ENCODE peak calls at places on chromosomes 3 and 15, in five cellular contexts. One of them, this sample, is unnamed.

GRCh38 chr3:114307841-114308228 is 14.0 kb downstream of the TIGIT start:
- DNase-seq in RWPE2: no peak
- DNase-seq in A549: no peak
- DNase-seq in heart right ventricle: no peak
- DNase-seq in fibroblast of lung: no peak
- DNase-seq in this sample: no peak

GRCh38 chr3:186609247-186609868 is 3.5 kb upstream of the AHSG start:
- DNase-seq in RWPE2: no peak
- DNase-seq in A549: peak; percentile 41
- DNase-seq in fibroblast of lung: no peak
- DNase-seq in heart right ventricle: no peak
- DNase-seq in this sample: no peak

GRCh38 chr3:134378818-134379217 is 4.6 kb upstream of the AMOTL2 start:
- DNase-seq in A549: no peak
- DNase-seq in heart right ventricle: no peak
- DNase-seq in RWPE2: no peak
- DNase-seq in fibroblast of lung: no peak
- DNase-seq in this sample: no peak

GRCh38 chr3:84042717-84043116 is 916.1 kb upstream of the CADM2 start:
- DNase-seq in heart right ventricle: no peak
- DNase-seq in RWPE2: no peak
- DNase-seq in fibroblast of lung: no peak
- DNase-seq in A549: no peak
- DNase-seq in this sample: no peak

GRCh38 chr3:142098974-142099373 is 50.4 kb downstream of the TFDP2 start:
- DNase-seq in RWPE2: no peak
- DNase-seq in A549: no peak
- DNase-seq in heart right ventricle: no peak
- DNase-seq in fibroblast of lung: no peak
- DNase-seq in this sample: no peak

GRCh38 chr3:17213102-17213501 is 328.3 kb downstream of the PLCL2 start:
- DNase-seq in RWPE2: no peak
- DNase-seq in fibroblast of lung: peak; percentile 16
- DNase-seq in A549: no peak
- DNase-seq in heart right ventricle: no peak
- DNase-seq in this sample: no peak

GRCh38 chr15:89101302-89102191 is 13.3 kb downstream of the ABHD2 start:
- DNase-seq in A549: peak; percentile 98
- DNase-seq in heart right ventricle: peak; percentile 82
- DNase-seq in RWPE2: peak; percentile 96
- DNase-seq in fibroblast of lung: peak; percentile 100
- DNase-seq in this sample: no peak

GRCh38 chr3:128098234-128098633 is 25.4 kb downstream of the RUVBL1 start:
- DNase-seq in heart right ventricle: no peak
- DNase-seq in A549: no peak
- DNase-seq in RWPE2: no peak
- DNase-seq in fibroblast of lung: no peak
- DNase-seq in this sample: no peak

GRCh38 chr3:107412376-107412775 is 35.1 kb downstream of the CCDC54 start:
- DNase-seq in RWPE2: no peak
- DNase-seq in A549: no peak
- DNase-seq in fibroblast of lung: peak; percentile 46
- DNase-seq in heart right ventricle: no peak
- DNase-seq in this sample: no peak
- H3K27ac ChIP-seq in RWPE2: no peak overlapping the region
- H3K27ac ChIP-seq in A549: no peak overlapping the region
- H3K27ac ChIP-seq in fibroblast of lung: no peak overlapping the region
- H3K27ac ChIP-seq in heart right ventricle: no peak overlapping the region
- H3K27ac ChIP-seq in this sample: no peak overlapping the region

GRCh38 chr3:4897765-4898453 is 81.3 kb upstream of the BHLHE40 start:
- DNase-seq in heart right ventricle: no peak
- DNase-seq in RWPE2: no peak
- DNase-seq in fibroblast of lung: peak; percentile 54
- DNase-seq in A549: no peak
- DNase-seq in this sample: no peak
- H3K27ac ChIP-seq in heart right ventricle: no peak overlapping the region
- H3K27ac ChIP-seq in RWPE2: no peak overlapping the region
- H3K27ac ChIP-seq in fibroblast of lung: no peak overlapping the region
- H3K27ac ChIP-seq in A549: peak overlapping the region; percentile 64
- H3K27ac ChIP-seq in this sample: peak overlapping the region; percentile 46

DNA sequence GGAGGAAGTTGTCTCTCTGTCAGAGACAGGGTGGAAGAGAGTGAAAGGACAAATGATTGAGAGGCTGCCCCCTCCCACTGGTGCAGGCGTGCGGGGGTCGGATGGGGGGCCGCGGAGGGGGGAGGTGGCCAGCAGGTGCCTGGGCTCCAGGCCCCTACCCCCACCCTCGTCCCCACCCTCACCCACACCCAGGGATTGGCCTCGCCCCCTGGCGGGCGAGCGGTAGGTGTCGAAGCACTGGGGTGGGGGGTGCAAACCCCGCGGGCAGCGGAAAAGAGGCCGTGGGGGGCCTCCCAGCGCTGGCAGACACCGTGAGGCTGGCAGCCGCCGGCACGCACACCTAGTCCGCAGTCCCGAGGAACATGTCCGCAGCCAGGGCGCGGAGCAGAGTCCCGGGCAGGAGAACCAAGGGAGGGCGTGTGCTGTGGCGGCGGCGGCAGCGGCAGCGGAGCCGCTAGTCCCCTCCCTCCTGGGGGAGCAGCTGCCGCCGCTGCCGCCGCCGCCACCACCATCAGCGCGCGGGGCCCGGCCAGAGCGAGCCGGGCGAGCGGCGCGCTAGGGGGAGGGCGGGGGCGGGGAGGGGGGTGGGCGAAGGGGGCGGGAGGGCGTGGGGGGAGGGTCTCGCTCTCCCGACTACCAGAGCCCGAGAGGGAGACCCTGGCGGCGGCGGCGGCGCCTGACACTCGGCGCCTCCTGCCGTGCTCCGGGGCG is at the start of gene KAT2B:
- DNase-seq in A549: peak; percentile 74
- DNase-seq in RWPE2: peak; percentile 58
- DNase-seq in fibroblast of lung: peak; percentile 60
- DNase-seq in heart right ventricle: peak; percentile 82
- DNase-seq in this sample: peak; percentile 72
- H3K27ac ChIP-seq in A549: peak within 1 kb of the TSS; percentile 96
- H3K27ac ChIP-seq in RWPE2: peak within 1 kb of the TSS; percentile 65
- H3K27ac ChIP-seq in fibroblast of lung: peak within 1 kb of the TSS; percentile 53
- H3K27ac ChIP-seq in heart right ventricle: peak within 1 kb of the TSS; percentile 87
- H3K27ac ChIP-seq in this sample: peak within 1 kb of the TSS; percentile 98

DNA sequence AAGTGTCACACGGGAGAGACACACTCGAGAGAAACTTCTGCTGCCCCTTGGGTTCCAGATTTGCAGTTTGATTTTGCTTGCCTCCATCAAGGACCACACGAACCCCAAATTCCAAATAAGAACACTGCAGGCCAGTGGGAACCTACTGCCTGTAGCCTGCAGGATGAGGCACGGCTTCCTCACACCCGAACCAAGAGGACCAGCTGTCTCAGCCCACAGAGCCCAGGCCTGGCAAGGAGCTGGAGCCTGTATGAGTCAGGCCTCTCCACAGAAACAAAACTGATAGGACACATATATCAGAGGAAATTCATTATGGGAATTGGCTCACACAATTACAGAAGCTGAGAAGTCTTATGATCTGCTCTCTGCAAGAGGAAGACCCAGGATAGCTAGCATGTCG is 188.1 kb upstream of the NSMCE3 start:
- DNase-seq in RWPE2: peak; percentile 29
- DNase-seq in A549: no peak
- DNase-seq in fibroblast of lung: no peak
- DNase-seq in heart right ventricle: no peak
- DNase-seq in this sample: no peak
- H3K27ac ChIP-seq in RWPE2: no peak overlapping the region
- H3K27ac ChIP-seq in A549: no peak overlapping the region
- H3K27ac ChIP-seq in fibroblast of lung: no peak overlapping the region
- H3K27ac ChIP-seq in heart right ventricle: no peak overlapping the region
- H3K27ac ChIP-seq in this sample: no peak overlapping the region

DNA sequence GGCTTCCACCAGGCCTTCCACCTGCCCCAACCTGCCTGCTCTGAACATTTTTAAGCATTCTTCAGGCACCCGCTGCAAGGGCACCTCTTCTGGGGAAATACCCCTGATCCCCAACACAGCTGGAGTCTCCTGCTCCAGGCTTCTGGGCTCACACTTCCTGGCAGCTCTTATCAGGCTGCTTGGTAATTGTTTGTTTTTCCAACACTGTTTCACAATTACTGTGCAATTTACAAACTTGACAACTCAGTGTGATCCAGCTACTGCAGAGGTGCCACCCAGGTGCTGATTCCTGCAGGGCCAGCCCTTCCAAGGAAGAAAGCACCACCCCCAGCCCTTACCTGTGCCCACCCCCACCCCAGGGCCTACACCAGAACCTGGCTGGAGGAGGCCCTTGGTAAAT is 66.6 kb downstream of the MAGEF1 start:
- DNase-seq in RWPE2: no peak
- DNase-seq in fibroblast of lung: no peak
- DNase-seq in A549: peak; percentile 11
- DNase-seq in heart right ventricle: no peak
- DNase-seq in this sample: no peak
- H3K27ac ChIP-seq in RWPE2: no peak overlapping the region
- H3K27ac ChIP-seq in fibroblast of lung: no peak overlapping the region
- H3K27ac ChIP-seq in A549: no peak overlapping the region
- H3K27ac ChIP-seq in heart right ventricle: no peak overlapping the region
- H3K27ac ChIP-seq in this sample: no peak overlapping the region

DNA sequence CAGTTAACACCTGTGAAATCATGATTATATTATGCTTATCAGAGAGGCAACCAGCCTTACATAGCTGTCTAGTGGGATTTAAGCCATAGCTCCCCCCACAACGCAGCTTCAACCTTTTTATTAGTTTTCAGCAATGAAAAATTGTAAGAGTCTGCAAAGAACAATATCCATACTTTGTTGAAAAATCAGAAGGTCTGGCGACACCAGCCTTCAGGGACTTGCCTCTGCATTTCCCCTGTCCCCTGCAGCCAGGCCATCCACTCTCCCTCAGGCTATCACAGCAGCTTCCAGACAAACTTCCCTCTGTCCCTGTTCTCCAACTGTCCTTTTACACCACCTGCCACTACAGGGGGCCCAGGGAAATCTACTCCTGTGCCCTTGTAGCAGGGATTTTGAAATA is 59.9 kb downstream of the SSUH2 start:
- DNase-seq in A549: no peak
- DNase-seq in RWPE2: no peak
- DNase-seq in heart right ventricle: no peak
- DNase-seq in fibroblast of lung: no peak
- DNase-seq in this sample: no peak
- H3K27ac ChIP-seq in A549: no peak overlapping the region
- H3K27ac ChIP-seq in RWPE2: no peak overlapping the region
- H3K27ac ChIP-seq in heart right ventricle: no peak overlapping the region
- H3K27ac ChIP-seq in fibroblast of lung: no peak overlapping the region
- H3K27ac ChIP-seq in this sample: no peak overlapping the region

GRCh38 chr15:78987891-78988360 is 43.1 kb upstream of the CTSH start:
- DNase-seq in RWPE2: no peak
- DNase-seq in heart right ventricle: no peak
- DNase-seq in A549: no peak
- DNase-seq in fibroblast of lung: no peak
- DNase-seq in this sample: no peak
- H3K27ac ChIP-seq in RWPE2: peak overlapping the region; percentile 88
- H3K27ac ChIP-seq in heart right ventricle: no peak overlapping the region
- H3K27ac ChIP-seq in A549: peak overlapping the region; percentile 90
- H3K27ac ChIP-seq in fibroblast of lung: peak overlapping the region; percentile 46
- H3K27ac ChIP-seq in this sample: peak overlapping the region; percentile 48

GRCh38 chr3:185405664-185406063 is 42.7 kb downstream of the MAP3K13 start:
- DNase-seq in A549: no peak
- DNase-seq in fibroblast of lung: no peak
- DNase-seq in RWPE2: no peak
- DNase-seq in heart right ventricle: no peak
- DNase-seq in this sample: no peak
- H3K27ac ChIP-seq in A549: no peak overlapping the region
- H3K27ac ChIP-seq in fibroblast of lung: no peak overlapping the region
- H3K27ac ChIP-seq in RWPE2: no peak overlapping the region
- H3K27ac ChIP-seq in heart right ventricle: no peak overlapping the region
- H3K27ac ChIP-seq in this sample: no peak overlapping the region

DNA sequence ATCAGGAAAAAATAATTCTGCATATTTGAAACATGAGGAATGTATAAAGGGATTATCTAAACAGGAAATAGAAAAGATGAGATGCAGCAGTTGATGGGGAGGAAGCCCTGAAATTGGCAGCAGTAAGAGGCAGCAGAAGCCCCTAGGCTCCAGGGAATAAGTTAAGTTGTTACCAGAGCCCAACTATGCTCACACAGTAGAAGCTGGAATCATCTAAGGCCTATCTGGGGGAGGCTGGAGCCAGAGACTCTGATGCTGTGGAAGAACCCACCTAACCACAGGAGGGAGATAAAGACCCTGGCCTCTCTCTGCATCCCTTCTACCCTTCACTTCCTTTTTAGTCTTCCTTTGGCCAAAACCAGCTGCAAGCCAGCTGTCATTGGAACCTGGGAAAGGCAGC is 519.7 kb downstream of the DIPK2A start:
- DNase-seq in heart right ventricle: no peak
- DNase-seq in RWPE2: no peak
- DNase-seq in fibroblast of lung: no peak
- DNase-seq in A549: no peak
- DNase-seq in this sample: no peak
- H3K27ac ChIP-seq in heart right ventricle: no peak overlapping the region
- H3K27ac ChIP-seq in RWPE2: no peak overlapping the region
- H3K27ac ChIP-seq in fibroblast of lung: no peak overlapping the region
- H3K27ac ChIP-seq in A549: no peak overlapping the region
- H3K27ac ChIP-seq in this sample: no peak overlapping the region

This sample was measured in caudate nucleus.